ENCODE peak calls at places on chromosomes 3 and 15, in six cellular contexts. A, L, T, C, E and Z are unnamed samples.

GRCh38 chr3:44132061-44132460 is 109.6 kb upstream of the TOPAZ1 start:
- DNase-seq in A (no peak), L (no peak), T (no peak), C (no peak), E (no peak), Z (no peak)

GRCh38 chr3:62027796-62028195 is 345.6 kb downstream of the FEZF2 start:
- DNase-seq in A (no peak), L (no peak), T (no peak), C (no peak), E (no peak), Z (no peak)

GRCh38 chr15:78170848-78171773 is 21.9 kb downstream of the IDH3A start:
- DNase-seq in A (no peak), L (no peak), T (no peak), C (no peak), E (no peak), Z (no peak)

GRCh38 chr3:187101184-187102072 is 37.9 kb downstream of the RPL39L start:
- DNase-seq in A (peak), L (no peak), T (peak), C (no peak), E (peak), Z (no peak)

GRCh38 chr3:168322941-168323340 is 227.2 kb upstream of the GOLIM4 start:
- DNase-seq in A (no peak), L (no peak), T (no peak), C (no peak), E (no peak), Z (no peak)

GRCh38 chr3:186871403-186871924 is 29.0 kb downstream of the ADIPOQ start:
- DNase-seq in A (no peak), L (no peak), T (no peak), C (no peak), E (no peak), Z (no peak)

GRCh38 chr3:112132975-112133448 is at the start of gene GCSAM:
- DNase-seq in A (no peak), L (no peak), T (peak), C (no peak), E (peak), Z (no peak)

GRCh38 chr3:58419782-58420512 is 13.7 kb downstream of the PDHB start:
- DNase-seq in A (no peak), L (no peak), T (peak), C (no peak), E (no peak), Z (no peak)

GRCh38 chr15:53576841-53577240 is 182.6 kb downstream of the WDR72 start:
- DNase-seq in A (no peak), L (no peak), T (no peak), C (no peak), E (no peak), Z (no peak)

GRCh38 chr3:127964053-127964452 is 49.0 kb downstream of the KBTBD12 start:
- DNase-seq in A (no peak), L (peak), T (no peak), C (peak), E (no peak), Z (no peak)

GRCh38 chr15:39581501-39582285 is 814 bp downstream of the THBS1 start:
- DNase-seq in A (peak), L (no peak), T (peak), C (no peak), E (no peak), Z (no peak)

GRCh38 chr3:102124301-102125158 is 275.2 kb downstream of the NFKBIZ start:
- DNase-seq in A (peak), L (no peak), T (no peak), C (no peak), E (no peak), Z (no peak)

GRCh38 chr3:183254816-183255730 is 2.0 kb downstream of the B3GNT5 start:
- DNase-seq in A (no peak), L (no peak), T (no peak), C (peak), E (no peak), Z (no peak)

GRCh38 chr3:101824691-101825090 is 24.6 kb upstream of the NFKBIZ start:
- DNase-seq in A (no peak), L (no peak), T (no peak), C (no peak), E (no peak), Z (no peak)

GRCh38 chr3:36714343-36714742 is 50.0 kb downstream of the DCLK3 start:
- DNase-seq in A (peak), L (no peak), T (no peak), C (no peak), E (no peak), Z (no peak)

GRCh38 chr3:136547293-136547692 is 204.9 kb downstream of the STAG1 start:
- DNase-seq in A (no peak), L (no peak), T (no peak), C (no peak), E (no peak), Z (no peak)

GRCh38 chr3:141201122-141201521 is 30.5 kb upstream of the PXYLP1 start:
- DNase-seq in A (no peak), L (no peak), T (no peak), C (no peak), E (no peak), Z (no peak)

GRCh38 chr15:81323559-81323943 is 390 bp downstream of the STARD5 start:
- DNase-seq in A (no peak), L (no peak), T (no peak), C (no peak), E (no peak), Z (no peak)

GRCh38 chr3:129627350-129628168 is 21.1 kb upstream of the PLXND1 start:
- DNase-seq in A (peak), L (peak), T (peak), C (peak), E (peak), Z (peak)

GRCh38 chr3:13612829-13613228 is 63.9 kb downstream of the FBLN2 start:
- DNase-seq in A (no peak), L (no peak), T (no peak), C (no peak), E (no peak), Z (no peak)

GRCh38 chr15:50940506-50940905 is 32.0 kb downstream of the AP4E1 start:
- DNase-seq in A (no peak), L (no peak), T (no peak), C (no peak), E (no peak), Z (no peak)

GRCh38 chr15:64430000-64430735 is 30.2 kb upstream of the ZNF609 start:
- DNase-seq in A (peak), L (peak), T (peak), C (peak), E (peak), Z (no peak)

GRCh38 chr3:101803152-101803782 is 24.3 kb downstream of the NXPE3 start:
- DNase-seq in A (no peak), L (peak), T (peak), C (peak), E (peak), Z (peak)

GRCh38 chr15:45107941-45108630 is 5.9 kb downstream of the DUOX2 start:
- DNase-seq in A (no peak), L (no peak), T (no peak), C (no peak), E (no peak), Z (no peak)

GRCh38 chr15:48447657-48448056 is 116.4 kb downstream of the DUT start:
- DNase-seq in A (no peak), L (no peak), T (no peak), C (no peak), E (no peak), Z (no peak)

GRCh38 chr3:52317601-52318000 is 1.5 kb downstream of the DNAH1 start:
- DNase-seq in A (no peak), L (no peak), T (peak), C (peak), E (peak), Z (no peak)

GRCh38 chr3:59839283-59839682 is 789.5 kb upstream of the CFAP20DC start:
- DNase-seq in A (peak), L (no peak), T (no peak), C (no peak), E (no peak), Z (no peak)

GRCh38 chr3:106013971-106014370 is 145.2 kb upstream of the CBLB start:
- DNase-seq in A (peak), L (no peak), T (no peak), C (no peak), E (no peak), Z (no peak)

GRCh38 chr3:174243194-174243593 is 615.9 kb upstream of the NAALADL2 start:
- DNase-seq in A (peak), L (no peak), T (no peak), C (no peak), E (no peak), Z (no peak)

GRCh38 chr3:150064952-150065351 is 94.3 kb upstream of the PFN2 start:
- DNase-seq in A (no peak), L (no peak), T (no peak), C (no peak), E (no peak), Z (no peak)

GRCh38 chr3:31561891-31562290 is 29.2 kb downstream of the STT3B start:
- DNase-seq in A (no peak), L (no peak), T (no peak), C (no peak), E (no peak), Z (no peak)

GRCh38 chr3:28575100-28575747 is 226.6 kb upstream of the AZI2 start:
- DNase-seq in A (no peak), L (peak), T (no peak), C (peak), E (no peak), Z (no peak)

GRCh38 chr3:173529062-173529711 is 131.6 kb downstream of the NLGN1 start:
- DNase-seq in A (no peak), L (peak), T (no peak), C (no peak), E (no peak), Z (no peak)

GRCh38 chr3:177069514-177070329 is 127.6 kb downstream of the TBL1XR1 start:
- DNase-seq in A (peak), L (no peak), T (no peak), C (no peak), E (no peak), Z (no peak)